ENCODE peak calls at places on chromosomes 4 and X, in eight cellular contexts. B, E, G, D, R, W, O and H are unnamed samples.

GRCh38 chrX:148929686-148930085 is 429.3 kb downstream of the AFF2 start:
- DNase-seq in B (no peak), E (no peak), G (no peak), D (no peak), R (no peak), W (no peak), O (no peak), H (no peak)

GRCh38 chr4:104491826-104492771 is 2.6 kb downstream of the CXXC4 start:
- DNase-seq in B (no peak), E (no peak), G (no peak), D (peak), R (no peak), W (no peak), O (peak), H (no peak)

GRCh38 chr4:6834867-6835266 is 52.3 kb downstream of the KIAA0232 start:
- DNase-seq in B (no peak), E (no peak), G (no peak), D (no peak), R (no peak), W (no peak), O (no peak), H (no peak)

GRCh38 chrX:103344606-103345005 is 11.7 kb upstream of the TCEAL9 start:
- DNase-seq in B (no peak), E (no peak), G (no peak), D (no peak), R (no peak), W (no peak), O (no peak), H (no peak)

GRCh38 chr4:157832596-157832995 is 340.2 kb downstream of the GASK1B start:
- DNase-seq in B (no peak), E (no peak), G (no peak), D (no peak), R (no peak), W (no peak), O (no peak), H (no peak)

GRCh38 chrX:37686348-37686736 is 751 bp downstream of the XK start:
- DNase-seq in B (no peak), E (no peak), G (no peak), D (no peak), R (no peak), W (no peak), O (no peak), H (no peak)

GRCh38 chr4:109411964-109412363 is 21.7 kb upstream of the SEC24B start:
- DNase-seq in B (no peak), E (no peak), G (no peak), D (peak), R (no peak), W (no peak), O (no peak), H (no peak)

GRCh38 chr4:36502350-36502749 is 220.9 kb downstream of the DTHD1 start:
- DNase-seq in B (no peak), E (no peak), G (no peak), D (no peak), R (no peak), W (no peak), O (no peak), H (no peak)

GRCh38 chrX:41005445-41005992 is 79.7 kb upstream of the USP9X start:
- DNase-seq in B (no peak), E (no peak), G (no peak), D (no peak), R (no peak), W (no peak), O (peak), H (no peak)

GRCh38 chr4:99979872-99980271 is 29.8 kb upstream of the H2AZ1 start:
- DNase-seq in B (no peak), E (no peak), G (no peak), D (no peak), R (no peak), W (no peak), O (no peak), H (no peak)

GRCh38 chr4:155597281-155597680 is 69.4 kb upstream of the GUCY1A1 start:
- DNase-seq in B (no peak), E (no peak), G (no peak), D (no peak), R (no peak), W (no peak), O (no peak), H (no peak)

GRCh38 chrX:100673397-100673953 is 29.5 kb downstream of the SRPX2 start:
- DNase-seq in B (no peak), E (no peak), G (no peak), D (no peak), R (no peak), W (no peak), O (no peak), H (no peak)

GRCh38 chrX:29231800-29232199 is 644.6 kb downstream of the IL1RAPL1 start:
- DNase-seq in B (no peak), E (no peak), G (no peak), D (no peak), R (no peak), W (no peak), O (no peak), H (no peak)

GRCh38 chrX:112654871-112655270 is 24.9 kb downstream of the LHFPL1 start:
- DNase-seq in B (no peak), E (no peak), G (no peak), D (no peak), R (no peak), W (no peak), O (no peak), H (no peak)

GRCh38 chr4:59248313-59248712 is 1951.8 kb upstream of the ADGRL3 start:
- DNase-seq in B (no peak), E (no peak), G (no peak), D (no peak), R (no peak), W (no peak), O (no peak), H (no peak)

GRCh38 chr4:89514811-89515210 is 207.2 kb upstream of the GPRIN3 start:
- DNase-seq in B (no peak), E (no peak), G (no peak), D (no peak), R (no peak), W (no peak), O (no peak), H (no peak)

GRCh38 chrX:77174680-77175336 is 272.4 kb upstream of the FGF16 start:
- DNase-seq in B (no peak), E (no peak), G (no peak), D (no peak), R (no peak), W (no peak), O (no peak), H (no peak)

GRCh38 chr4:105145913-105146285 is 777 bp upstream of the TET2 start:
- DNase-seq in B (no peak), E (no peak), G (peak), D (peak), R (peak), W (no peak), O (peak), H (peak)

GRCh38 chr4:22595684-22596083 is 79.8 kb upstream of the ADGRA3 start:
- DNase-seq in B (no peak), E (no peak), G (no peak), D (no peak), R (no peak), W (no peak), O (no peak), H (no peak)

GRCh38 chr4:4969298-4969697 is 50.0 kb downstream of the CYTL1 start:
- DNase-seq in B (peak), E (peak), G (no peak), D (no peak), R (no peak), W (no peak), O (no peak), H (no peak)

GRCh38 chr4:150534818-150535217 is 47.1 kb upstream of the MAB21L2 start:
- DNase-seq in B (no peak), E (no peak), G (no peak), D (no peak), R (no peak), W (no peak), O (no peak), H (no peak)

GRCh38 chr4:183797041-183797444 is 108.1 kb upstream of the STOX2 start:
- DNase-seq in B (no peak), E (no peak), G (peak), D (peak), R (peak), W (no peak), O (no peak), H (no peak)

GRCh38 chr4:40846556-40846955 is 96.8 kb downstream of the NSUN7 start:
- DNase-seq in B (no peak), E (no peak), G (no peak), D (no peak), R (no peak), W (no peak), O (no peak), H (no peak)

GRCh38 chrX:254630-255215 is 26.5 kb upstream of the PLCXD1 start:
- DNase-seq in B (peak), E (no peak), G (no peak), D (no peak), R (no peak), W (no peak), O (peak), H (peak)

GRCh38 chrX:134502686-134503085 is 42.7 kb downstream of the HPRT1 start:
- DNase-seq in B (no peak), E (no peak), G (no peak), D (no peak), R (no peak), W (no peak), O (no peak), H (no peak)

GRCh38 chrX:19593684-19594083 is 78.4 kb upstream of the MAP3K15 start:
- DNase-seq in B (no peak), E (no peak), G (no peak), D (peak), R (no peak), W (no peak), O (no peak), H (no peak)

GRCh38 chr4:141046255-141046654 is 87.0 kb downstream of the RNF150 start:
- DNase-seq in B (no peak), E (no peak), G (no peak), D (no peak), R (no peak), W (no peak), O (no peak), H (no peak)

GRCh38 chr4:97590266-97590665 is 553.0 kb downstream of the STPG2 start:
- DNase-seq in B (no peak), E (no peak), G (no peak), D (no peak), R (no peak), W (no peak), O (no peak), H (no peak)

GRCh38 chrX:44937606-44938005 is 64.6 kb downstream of the KDM6A start:
- DNase-seq in B (no peak), E (no peak), G (no peak), D (no peak), R (no peak), W (no peak), O (no peak), H (no peak)

GRCh38 chrX:44938111-44938510 is 65.1 kb downstream of the KDM6A start:
- DNase-seq in B (no peak), E (no peak), G (no peak), D (no peak), R (no peak), W (no peak), O (no peak), H (no peak)

GRCh38 chrX:44931441-44931973 is 58.5 kb downstream of the KDM6A start:
- DNase-seq in B (no peak), E (no peak), G (no peak), D (no peak), R (no peak), W (no peak), O (no peak), H (no peak)

GRCh38 chrX:44935172-44935571 is 62.2 kb downstream of the KDM6A start:
- DNase-seq in B (no peak), E (no peak), G (no peak), D (no peak), R (no peak), W (no peak), O (no peak), H (no peak)

GRCh38 chrX:44935640-44936039 is 62.7 kb downstream of the KDM6A start:
- DNase-seq in B (no peak), E (no peak), G (no peak), D (no peak), R (no peak), W (no peak), O (no peak), H (no peak)
- TF ChIP-seq CTCF in B (no peak), E (no peak), G (no peak), D (no peak), R (no peak), W (no peak), O (no peak), H (no peak)

GRCh38 chr4:125314676-125315570 is at the start of gene FAT4:
- DNase-seq in B (peak), E (peak), G (peak), D (peak), R (peak), W (peak), O (peak), H (peak)
- TF ChIP-seq CTCF in B (no peak), E (no peak), G (no peak), D (peak), R (no peak), W (no peak), O (no peak), H (peak)

GRCh38 chr4:121462660-121463261 is 81.9 kb upstream of the QRFPR start:
- DNase-seq in B (no peak), E (no peak), G (no peak), D (peak), R (peak), W (no peak), O (peak), H (no peak)
- TF ChIP-seq CTCF in B (no peak), E (no peak), G (peak), D (peak), R (peak), W (peak), O (peak), H (peak)

DNA sequence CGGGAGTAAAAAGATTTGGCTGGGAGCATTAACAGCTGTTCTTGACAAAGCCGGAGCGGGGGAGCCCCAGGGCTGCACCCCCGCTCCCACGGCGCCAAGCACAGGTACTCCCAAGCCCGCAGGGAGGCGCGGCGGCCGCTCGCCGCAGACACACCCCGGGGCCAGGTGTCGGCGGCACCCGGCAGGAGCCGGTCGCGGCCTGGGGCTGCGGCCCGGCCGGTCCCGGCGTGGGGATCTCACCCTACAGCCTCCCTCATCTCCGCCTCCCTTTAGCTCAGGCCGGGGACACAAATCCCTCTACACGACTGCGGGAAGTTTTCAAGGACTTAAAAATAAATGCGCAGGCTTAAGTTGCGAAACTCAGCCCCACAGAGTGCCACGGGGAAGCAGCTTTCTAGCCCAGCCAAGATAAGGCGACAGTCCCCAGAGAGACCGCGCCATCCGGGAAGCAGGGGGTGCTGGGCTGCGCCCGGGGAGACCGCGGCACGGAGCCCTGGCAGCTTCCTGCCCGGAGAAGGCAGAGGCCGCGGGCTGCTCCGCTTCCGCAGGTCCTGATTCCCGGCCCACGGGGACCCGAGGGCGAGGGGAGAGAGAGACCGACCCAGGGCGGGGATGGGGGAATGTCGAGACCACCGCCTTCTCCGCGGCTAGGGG is 473 bp downstream of the SH3RF1 start:
- DNase-seq in B (peak), E (no peak), G (peak), D (peak), R (peak), W (no peak), O (peak), H (peak)
- TF ChIP-seq CTCF in B (no peak), E (no peak), G (no peak), D (no peak), R (no peak), W (no peak), O (peak), H (peak)

GRCh38 chr4:42768125-42768748 is 111.3 kb upstream of the ATP8A1 start:
- DNase-seq in B (no peak), E (no peak), G (no peak), D (no peak), R (no peak), W (no peak), O (peak), H (peak)
- TF ChIP-seq CTCF in B (no peak), E (no peak), G (no peak), D (no peak), R (no peak), W (peak), O (peak), H (no peak)

GRCh38 chr4:154545689-154546088 is 4.5 kb downstream of the PLRG1 start:
- DNase-seq in B (no peak), E (no peak), G (no peak), D (no peak), R (no peak), W (no peak), O (no peak), H (no peak)
- TF ChIP-seq CTCF in B (no peak), E (no peak), G (no peak), D (no peak), R (no peak), W (peak), O (peak), H (peak)